ENCODE peak calls at places on chromosome 7, in four cellular contexts. B is ovary, U is endodermal cell, S is HFFc6. T is an unnamed sample.

GRCh38 chr7:146773506-146773905 is 656.9 kb downstream of the CNTNAP2 start:
- DNase-seq in S (no peak), U (no peak), B (no peak), T (no peak)

GRCh38 chr7:150379590-150380379 is 655 bp downstream of the ZNF775 start:
- DNase-seq in S (peak), B (no peak), U (peak), T (no peak)

GRCh38 chr7:155299539-155300202 is 2.0 kb downstream of the INSIG1 start:
- DNase-seq in B (no peak), S (no peak), U (no peak), T (no peak)

GRCh38 chr7:148286150-148286549 is 304.4 kb upstream of the C7orf33 start:
- DNase-seq in S (no peak), U (no peak), B (no peak), T (no peak)

GRCh38 chr7:94045566-94045965 is 41.4 kb upstream of the BET1 start:
- DNase-seq in B (no peak), S (no peak), U (no peak), T (no peak)

GRCh38 chr7:140745654-140746053 is 49.1 kb downstream of the NDUFB2 start:
- DNase-seq in U (no peak), S (no peak), B (no peak), T (no peak)

GRCh38 chr7:43791-44540 is 148.4 kb upstream of the FAM20C start:
- DNase-seq in B (no peak), U (peak), S (no peak), T (no peak)

GRCh38 chr7:22831602-22832001 is 9.0 kb upstream of the TOMM7 start:
- DNase-seq in B (no peak), S (no peak), U (no peak), T (no peak)

GRCh38 chr7:158975526-158976467 is 119.4 kb downstream of the DYNC2I1 start:
- DNase-seq in U (peak), S (no peak), B (no peak), T (no peak)

GRCh38 chr7:74059681-74060588 is 23.7 kb upstream of the LIMK1 start:
- DNase-seq in S (no peak), U (no peak), B (no peak), T (no peak)

GRCh38 chr7:159218216-159219006 is 73.7 kb upstream of the VIPR2 start:
- DNase-seq in B (no peak), S (no peak), U (peak), T (no peak)

GRCh38 chr7:138032775-138033174 is 30.9 kb upstream of the CREB3L2 start:
- DNase-seq in B (no peak), S (no peak), U (no peak), T (no peak)

GRCh38 chr7:131935180-131935579 is 378.8 kb upstream of the PODXL start:
- DNase-seq in U (peak), S (no peak), B (no peak), T (no peak)

GRCh38 chr7:131933890-131934289 is 377.5 kb upstream of the PODXL start:
- DNase-seq in B (no peak), S (no peak), U (peak), T (no peak)

GRCh38 chr7:131934452-131934851 is 378.0 kb upstream of the PODXL start:
- DNase-seq in S (no peak), U (no peak), B (no peak), T (no peak)

GRCh38 chr7:131931368-131931767 is 374.9 kb upstream of the PODXL start:
- DNase-seq in B (no peak), S (peak), U (peak), T (no peak)

GRCh38 chr7:131932271-131932670 is 375.8 kb upstream of the PODXL start:
- DNase-seq in S (no peak), B (no peak), U (peak), T (no peak)
- TF ChIP-seq CTCF in S (no peak), B (no peak), U (peak), T (no peak)

GRCh38 chr7:70492641-70493040 is 639.3 kb upstream of the GALNT17 start:
- DNase-seq in S (no peak), U (no peak), B (no peak), T (no peak)
- TF ChIP-seq CTCF in S (no peak), U (peak), B (no peak), T (no peak)

GRCh38 chr7:111560773-111561658 is 1.3 kb downstream of the IMMP2L start:
- DNase-seq in U (no peak), S (peak), B (no peak), T (no peak)

GRCh38 chr7:111564078-111564477 is 1.8 kb upstream of the IMMP2L start:
- DNase-seq in U (no peak), S (no peak), B (no peak), T (no peak)

GRCh38 chr7:111559665-111560064 is 2.6 kb downstream of the IMMP2L start:
- DNase-seq in B (no peak), U (no peak), S (no peak), T (no peak)

GRCh38 chr7:111561659-111561908 is 708 bp downstream of the IMMP2L start:
- DNase-seq in S (no peak), B (no peak), U (no peak), T (no peak)

GRCh38 chr7:111561909-111562732 is at the start of gene IMMP2L:
- DNase-seq in U (peak), S (peak), B (peak), T (peak)
- TF ChIP-seq CTCF in U (peak), S (peak), B (no peak), T (peak)

GRCh38 chr7:143389316-143390097 is 8.4 kb downstream of the ZYX start:
- DNase-seq in S (no peak), U (peak), B (no peak), T (no peak)
- TF ChIP-seq CTCF in S (peak), U (peak), B (no peak), T (no peak)

GRCh38 chr7:45190406-45191165 is 33.0 kb downstream of the RAMP3 start:
- DNase-seq in B (no peak), S (no peak), U (no peak), T (no peak)

GRCh38 chr7:45192546-45193177 is 35.1 kb downstream of the RAMP3 start:
- DNase-seq in S (no peak), B (no peak), U (peak), T (no peak)

GRCh38 chr7:45189151-45189970 is 31.8 kb downstream of the RAMP3 start:
- DNase-seq in U (no peak), S (no peak), B (no peak), T (no peak)

GRCh38 chr7:45193868-45194267 is 36.3 kb downstream of the RAMP3 start:
- DNase-seq in B (no peak), U (peak), S (no peak), T (no peak)

GRCh38 chr7:45191361-45191760 is 33.8 kb downstream of the RAMP3 start:
- DNase-seq in S (no peak), U (no peak), B (no peak), T (no peak)
- TF ChIP-seq CTCF in S (no peak), U (no peak), B (no peak), T (no peak)

T was measured in AG09319.